ENCODE peak calls at places on chromosomes 4 and X, in eight cellular contexts. S, Q, E, X, G, C, H and M are unnamed samples.

GRCh38 chr4:54090804-54091623 is 8.9 kb upstream of the GSX2 start:
- DNase-seq in S (no peak), Q (no peak), E (no peak), X (no peak), G (no peak), C (no peak), H (no peak), M (no peak)

GRCh38 chrX:21932277-21932996 is 8.1 kb upstream of the SMS start:
- DNase-seq in S (no peak), Q (no peak), E (no peak), X (peak; percentile 86), G (no peak), C (no peak), H (peak; percentile 66), M (no peak)

GRCh38 chr4:2402053-2402452 is 16.4 kb downstream of the ZFYVE28 start:
- DNase-seq in S (no peak), Q (peak; percentile 51), E (no peak), X (no peak), G (no peak), C (no peak), H (no peak), M (no peak)

GRCh38 chr4:139849219-139849618 is 183.6 kb downstream of the MGST2 start:
- DNase-seq in S (no peak), Q (no peak), E (no peak), X (no peak), G (no peak), C (no peak), H (no peak), M (no peak)

GRCh38 chrX:44203791-44204190 is 139.7 kb downstream of the EFHC2 start:
- DNase-seq in S (no peak), Q (no peak), E (no peak), X (no peak), G (no peak), C (no peak), H (no peak), M (no peak)

GRCh38 chr4:181308476-181309170 is 934.6 kb upstream of the TENM3 start:
- DNase-seq in S (no peak), Q (no peak), E (no peak), X (no peak), G (no peak), C (no peak), H (no peak), M (peak; percentile 12)

GRCh38 chr4:8293131-8293975 is 23.8 kb downstream of the HTRA3 start:
- DNase-seq in S (no peak), Q (no peak), E (no peak), X (no peak), G (no peak), C (peak; percentile 27), H (no peak), M (no peak)

GRCh38 chr4:172377486-172378140 is 564.4 kb downstream of the GALNTL6 start:
- DNase-seq in S (no peak), Q (no peak), E (no peak), X (no peak), G (no peak), C (no peak), H (no peak), M (no peak)

GRCh38 chr4:26863512-26863911 is 2.9 kb downstream of the STIM2 start:
- DNase-seq in S (no peak), Q (no peak), E (no peak), X (no peak), G (no peak), C (no peak), H (no peak), M (no peak)

GRCh38 chrX:38249965-38250364 is 29.3 kb upstream of the SRPX start:
- DNase-seq in S (no peak), Q (no peak), E (no peak), X (no peak), G (no peak), C (no peak), H (no peak), M (no peak)

GRCh38 chrX:111102636-111103035 is 6.6 kb downstream of the PAK3 start:
- DNase-seq in S (no peak), Q (no peak), E (no peak), X (no peak), G (no peak), C (no peak), H (no peak), M (no peak)

GRCh38 chr4:54199919-54200318 is 29.2 kb upstream of the PDGFRA start:
- DNase-seq in S (no peak), Q (no peak), E (no peak), X (no peak), G (no peak), C (no peak), H (no peak), M (no peak)

GRCh38 chrX:139126493-139126892 is 404.0 kb upstream of the F9 start:
- DNase-seq in S (no peak), Q (no peak), E (no peak), X (peak; percentile 28), G (no peak), C (no peak), H (no peak), M (no peak)

GRCh38 chrX:153685751-153686676 is 1.7 kb upstream of the SLC6A8 start:
- DNase-seq in S (no peak), Q (no peak), E (no peak), X (no peak), G (no peak), C (no peak), H (peak; percentile 68), M (no peak)

GRCh38 chrX:153765138-153766079 is 1.4 kb downstream of the PLXNB3 start:
- DNase-seq in S (no peak), Q (peak; percentile 94), E (no peak), X (peak; percentile 23), G (no peak), C (no peak), H (no peak), M (no peak)

GRCh38 chr4:77044458-77045124 is 31.2 kb downstream of the CCNI start:
- DNase-seq in S (no peak), Q (no peak), E (no peak), X (peak; percentile 52), G (no peak), C (no peak), H (peak; percentile 25), M (peak; percentile 29)

GRCh38 chr4:126247409-126247808 is 932.7 kb downstream of the FAT4 start:
- DNase-seq in S (no peak), Q (no peak), E (no peak), X (peak; percentile 10), G (no peak), C (no peak), H (no peak), M (no peak)

GRCh38 chr4:54384563-54384962 is 155.5 kb downstream of the PDGFRA start:
- DNase-seq in S (no peak), Q (peak; percentile 17), E (no peak), X (peak; percentile 53), G (no peak), C (no peak), H (peak; percentile 46), M (no peak)

GRCh38 chr4:5138389-5138788 is 87.1 kb downstream of the STK32B start:
- DNase-seq in S (no peak), Q (no peak), E (no peak), X (no peak), G (no peak), C (no peak), H (no peak), M (no peak)

GRCh38 chrX:118974088-118974907 is at the start of gene LONRF3:
- DNase-seq in S (peak; percentile 45), Q (peak; percentile 26), E (peak; percentile 72), X (no peak), G (peak; percentile 37), C (peak; percentile 84), H (peak; percentile 74), M (no peak)

GRCh38 chr4:41844327-41844726 is 90.9 kb upstream of the TMEM33 start:
- DNase-seq in S (no peak), Q (no peak), E (no peak), X (peak; percentile 28), G (no peak), C (no peak), H (no peak), M (no peak)

GRCh38 chr4:127049506-127049905 is 583.3 kb upstream of the INTU start:
- DNase-seq in S (no peak), Q (no peak), E (no peak), X (no peak), G (no peak), C (no peak), H (no peak), M (no peak)